ENCODE peak calls at places on chromosomes 12 and 14, in eight cellular contexts. C is mesenchymal stem cell; M is transverse colon; B is naive thymus-derived CD8-positive, alpha-beta T cell; S is midbrain; H is dorsolateral prefrontal cortex; U is GM19239; W is AG08396. L is an unnamed sample.

GRCh38 chr12:25556136-25556535 is 3.1 kb upstream of the LMNTD1 start:
- DNase-seq in S (no peak), W (no peak), U (no peak), H (no peak), C (no peak), B (no peak), M (no peak), L (no peak)

GRCh38 chr12:47736877-47737676 is 11.8 kb upstream of the ENDOU start:
- DNase-seq in W (peak), U (no peak), B (no peak), C (peak), M (peak), S (peak), H (peak), L (peak)

GRCh38 chr12:108664338-108665258 is 30.9 kb upstream of the SELPLG start:
- DNase-seq in C (peak), M (peak), U (peak), S (peak), B (peak), W (peak), H (peak), L (peak)

GRCh38 chr14:93975791-93976476 is 436 bp downstream of the ASB2 start:
- DNase-seq in W (peak), B (no peak), M (no peak), U (peak), C (no peak), S (no peak), H (no peak), L (no peak)

GRCh38 chr14:91252901-91253794 is 8.6 kb upstream of the GPR68 start:
- DNase-seq in W (peak), B (no peak), U (no peak), C (peak), M (peak), H (no peak), S (peak), L (peak)

GRCh38 chr12:130436741-130437501 is 99.2 kb downstream of the PIWIL1 start:
- DNase-seq in S (no peak), C (no peak), W (no peak), M (no peak), U (no peak), B (no peak), H (peak), L (no peak)

GRCh38 chr14:101125719-101126375 is 222.3 kb upstream of the RTL1 start:
- DNase-seq in H (no peak), W (no peak), B (peak), U (no peak), S (no peak), M (no peak), C (no peak), L (no peak)

GRCh38 chr14:78207414-78207813 is 37.2 kb downstream of the NRXN3 start:
- DNase-seq in B (no peak), C (no peak), S (no peak), H (no peak), W (no peak), U (no peak), M (no peak), L (no peak)

GRCh38 chr12:66538970-66539369 is 139.9 kb downstream of the GRIP1 start:
- DNase-seq in H (no peak), S (no peak), C (no peak), M (no peak), B (no peak), W (no peak), U (no peak), L (no peak)

GRCh38 chr14:104877066-104877805 is 12.2 kb downstream of the CEP170B start:
- DNase-seq in H (no peak), U (no peak), M (no peak), W (no peak), C (no peak), S (no peak), B (no peak), L (no peak)

GRCh38 chr14:70842851-70843462 is 33.6 kb upstream of the MAP3K9 start:
- DNase-seq in B (no peak), M (no peak), C (no peak), W (no peak), U (no peak), H (no peak), S (no peak), L (no peak)

GRCh38 chr12:80154261-80154660 is 54.9 kb downstream of the OTOGL start:
- DNase-seq in S (no peak), W (no peak), U (no peak), H (no peak), M (no peak), B (no peak), C (peak), L (no peak)

GRCh38 chr14:105026033-105026785 is 5.3 kb upstream of the CDCA4 start:
- DNase-seq in C (peak), H (no peak), M (no peak), B (no peak), W (no peak), S (no peak), U (no peak), L (no peak)

GRCh38 chr14:88196925-88197324 is 126.1 kb downstream of the KCNK10 start:
- DNase-seq in M (no peak), U (no peak), W (no peak), B (no peak), S (no peak), H (no peak), C (no peak), L (no peak)

GRCh38 chr14:21525571-21525970 is 575 bp downstream of the SALL2 start:
- DNase-seq in W (no peak), H (no peak), S (peak), U (no peak), B (no peak), C (peak), M (no peak), L (peak)

GRCh38 chr14:85675957-85676356 is 146.0 kb downstream of the FLRT2 start:
- DNase-seq in W (no peak), U (no peak), S (no peak), M (no peak), C (no peak), B (no peak), H (no peak), L (no peak)

GRCh38 chr12:46259713-46260112 is 9.1 kb downstream of the SLC38A1 start:
- DNase-seq in S (no peak), U (no peak), W (no peak), M (no peak), H (no peak), C (no peak), B (no peak), L (no peak)

L was measured in cerebellum.